ENCODE peak calls at places on chromosomes 4 and X, in six cellular contexts. Z, X, U, J, M and B are unnamed samples.

GRCh38 chrX:101263766-101264165 is 27.4 kb downstream of the TAF7L start:
- DNase-seq in M (no peak), U (no peak), X (no peak), J (no peak), Z (no peak), B (no peak)

GRCh38 chr4:26080876-26081628 is 167.0 kb downstream of the SMIM20 start:
- DNase-seq in J (no peak), M (no peak), Z (no peak), X (no peak), U (no peak), B (no peak)

GRCh38 chr4:145482209-145483021 is 762 bp downstream of the SMAD1 start:
- DNase-seq in J (peak), M (peak), U (peak), Z (peak), X (peak), B (peak)

GRCh38 chrX:153621949-153622598 is 23.1 kb upstream of the CCNQ start:
- DNase-seq in M (no peak), Z (no peak), X (no peak), J (no peak), U (no peak), B (no peak)

GRCh38 chr4:15142201-15142600 is 139.9 kb downstream of the CPEB2 start:
- DNase-seq in X (no peak), Z (no peak), U (no peak), J (no peak), M (no peak), B (no peak)

GRCh38 chr4:1404573-1405248 is 1.5 kb downstream of the NKX1-1 start:
- DNase-seq in M (peak), Z (no peak), X (no peak), J (no peak), U (no peak), B (no peak)

GRCh38 chr4:105102026-105102425 is 44.6 kb upstream of the TET2 start:
- DNase-seq in U (no peak), J (no peak), M (no peak), X (no peak), Z (no peak), B (no peak)

GRCh38 chr4:120839974-120840751 is 82.4 kb downstream of the PRDM5 start:
- DNase-seq in X (no peak), M (no peak), J (no peak), U (no peak), Z (no peak), B (no peak)

GRCh38 chr4:114378306-114378903 is 220.2 kb upstream of the UGT8 start:
- DNase-seq in J (no peak), U (peak), M (no peak), Z (no peak), X (no peak), B (no peak)

GRCh38 chr4:39609454-39609911 is 29.2 kb downstream of the SMIM14 start:
- DNase-seq in X (no peak), J (no peak), M (no peak), Z (peak), U (no peak), B (no peak)

GRCh38 chrX:22345884-22346283 is 73.2 kb downstream of the CBLL2 start:
- DNase-seq in X (no peak), M (no peak), U (no peak), Z (no peak), J (no peak), B (no peak)

GRCh38 chr4:54484361-54484760 is 173.4 kb upstream of the KIT start:
- DNase-seq in J (no peak), M (no peak), U (peak), Z (no peak), X (no peak), B (no peak)

GRCh38 chrX:29561417-29561816 is 653.9 kb upstream of the MAGEB2 start:
- DNase-seq in Z (no peak), U (no peak), X (no peak), M (no peak), J (no peak), B (no peak)

GRCh38 chr4:47528651-47529050 is 43.6 kb downstream of the ATP10D start:
- DNase-seq in J (no peak), U (no peak), M (no peak), X (no peak), Z (no peak), B (no peak)

GRCh38 chrX:17674611-17675010 is 62.7 kb upstream of the SCML1 start:
- DNase-seq in U (no peak), Z (no peak), J (no peak), X (no peak), M (no peak), B (no peak)

GRCh38 chr4:65046496-65047101 is 623.7 kb downstream of the EPHA5 start:
- DNase-seq in U (peak), Z (no peak), J (no peak), M (peak), X (no peak), B (no peak)

GRCh38 chr4:184731056-184731455 is 2.8 kb downstream of the CENPU start:
- DNase-seq in X (no peak), Z (no peak), M (no peak), U (no peak), J (no peak), B (no peak)

GRCh38 chr4:168337550-168337940 is 19.0 kb upstream of the DDX60 start:
- DNase-seq in J (no peak), X (no peak), M (no peak), U (no peak), Z (no peak), B (no peak)

GRCh38 chr4:55127053-55127452 is 1.7 kb upstream of the KDR start:
- DNase-seq in X (no peak), U (no peak), M (no peak), Z (no peak), J (no peak), B (no peak)

GRCh38 chr4:88511236-88511635 is 12.3 kb downstream of the PYURF start:
- DNase-seq in M (no peak), U (no peak), X (no peak), Z (no peak), J (no peak), B (no peak)

GRCh38 chr4:80438016-80438415 is 102.5 kb downstream of the CFAP299 start:
- DNase-seq in M (no peak), Z (no peak), X (peak), U (no peak), J (no peak), B (no peak)

GRCh38 chr4:59772740-59773139 is 1427.4 kb upstream of the ADGRL3 start:
- DNase-seq in M (no peak), Z (no peak), J (no peak), U (no peak), X (no peak), B (no peak)

GRCh38 chr4:168274871-168275270 is 43.7 kb downstream of the DDX60 start:
- DNase-seq in M (no peak), J (no peak), U (no peak), Z (no peak), X (no peak), B (no peak)

GRCh38 chr4:147704846-147705245 is 20.9 kb upstream of the PRMT9 start:
- DNase-seq in U (no peak), J (no peak), M (no peak), X (no peak), Z (no peak), B (no peak)

GRCh38 chrX:72392042-72392441 is 86.3 kb upstream of the CITED1 start:
- DNase-seq in J (no peak), M (no peak), X (no peak), Z (no peak), U (no peak), B (no peak)

GRCh38 chrX:80285131-80285773 is 135.0 kb upstream of the TENT5D start:
- DNase-seq in M (peak), J (peak), U (peak), Z (no peak), X (no peak), B (no peak)

GRCh38 chr4:152998861-152999260 is 62.7 kb downstream of the FHDC1 start:
- DNase-seq in M (no peak), U (no peak), J (no peak), Z (no peak), X (no peak), B (no peak)